ENCODE peak calls at places on chromosomes 2 and 18, in five cellular contexts. S is MM.1S, R is GM23338, V is GM23248, E is mesendoderm. B is an unnamed sample. For H3K36me3 and H3K27me3, the result is how much of the 10 kb centered on the place peaks cover.

GRCh38 chr2:231800493-231801091 is 14.3 kb downstream of the COPS7B start:
- DNase-seq in V (peak), E (peak), S (peak), R (peak), B (no peak)

GRCh38 chr2:86790828-86791561 is at the start of gene CD8A:
- DNase-seq in V (peak), R (peak), E (peak), S (no peak), B (no peak)

GRCh38 chr2:3195865-3196504 is 181.6 kb downstream of the EIPR1 start:
- DNase-seq in S (no peak), R (no peak), V (no peak), E (no peak), B (no peak)

GRCh38 chr2:55153564-55154315 is 78.4 kb downstream of the CLHC1 start:
- DNase-seq in S (no peak), R (no peak), V (no peak), E (no peak), B (no peak)

GRCh38 chr2:216362730-216363129 is 9.6 kb downstream of the MARCHF4 start:
- DNase-seq in E (no peak), V (peak), R (no peak), S (no peak), B (no peak)

GRCh38 chr2:31996571-31997150 is 14.1 kb downstream of the MEMO1 start:
- DNase-seq in E (no peak), R (no peak), V (no peak), S (no peak), B (no peak)

GRCh38 chr2:103959174-103960125 is 894.5 kb upstream of the POU3F3 start:
- DNase-seq in E (peak), R (peak), V (peak), S (no peak), B (no peak)

GRCh38 chr2:69163109-69163508 is 150.1 kb downstream of the ANTXR1 start:
- DNase-seq in E (peak), R (no peak), S (no peak), V (peak), B (peak)

GRCh38 chr2:221153226-221153625 is 418.9 kb downstream of the EPHA4 start:
- DNase-seq in R (no peak), V (no peak), S (no peak), E (no peak), B (no peak)

GRCh38 chr2:199085201-199085750 is 372.5 kb downstream of the SATB2 start:
- DNase-seq in E (no peak), S (no peak), V (peak), R (no peak), B (no peak)

DNA sequence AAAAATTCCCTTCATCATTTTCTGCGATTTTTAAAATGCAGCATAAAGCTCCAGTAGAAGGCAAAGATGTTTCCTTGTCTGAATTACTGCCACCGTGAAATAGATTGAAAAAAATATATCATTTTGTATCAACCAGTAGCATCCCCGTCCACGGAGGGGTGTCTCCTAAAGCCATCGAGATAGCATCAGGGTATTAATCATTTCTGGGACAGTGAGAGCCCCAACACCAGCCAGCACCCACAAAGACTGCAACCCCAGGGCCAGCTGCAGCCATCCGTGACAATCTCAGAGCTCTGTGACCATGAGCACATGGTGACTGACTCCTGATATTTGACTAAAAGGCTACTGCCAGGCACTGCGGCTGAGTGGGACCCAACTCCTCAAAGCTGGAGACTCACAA is 64.1 kb upstream of the SIX3 start:
- DNase-seq in E (no peak), V (no peak), R (no peak), S (no peak), B (no peak)
- H3K36me3 ChIP-seq in E (under half), V (under half), R (under half), S (under half), B (under half)

DNA sequence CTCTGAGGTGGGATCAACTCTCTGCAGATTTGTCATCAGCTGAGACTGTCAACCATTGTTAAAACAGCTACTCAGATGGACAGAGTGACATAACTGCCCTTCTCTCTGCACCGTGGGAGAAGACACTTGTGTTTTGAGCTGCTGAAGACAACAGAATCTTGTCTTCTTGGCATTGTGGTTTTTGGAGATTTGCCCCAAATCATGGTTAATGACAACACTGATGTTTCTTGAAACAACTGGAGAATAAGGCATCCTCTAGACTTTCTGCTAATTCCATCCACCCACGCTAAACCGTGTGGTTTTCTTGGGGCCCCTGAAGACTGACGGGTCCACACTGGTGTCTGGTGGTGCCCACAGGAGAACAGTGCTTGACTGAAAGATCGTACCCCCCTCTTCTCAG is 39.5 kb downstream of the SH3BP4 start:
- DNase-seq in E (no peak), V (peak), S (no peak), R (no peak), B (no peak)
- H3K27ac ChIP-seq in E (no peak), V (no peak), S (no peak), R (no peak), B (no peak)

GRCh38 chr2:136286423-136286822 is 168.5 kb upstream of the CXCR4 start:
- DNase-seq in S (no peak), E (no peak), V (no peak), R (no peak), B (no peak)

GRCh38 chr2:136282238-136282775 is 164.4 kb upstream of the CXCR4 start:
- DNase-seq in V (no peak), E (no peak), S (no peak), R (no peak), B (no peak)

GRCh38 chr2:136284226-136285119 is 166.5 kb upstream of the CXCR4 start:
- DNase-seq in V (no peak), E (no peak), R (no peak), S (peak), B (no peak)

GRCh38 chr2:136281281-136282117 is 163.6 kb upstream of the CXCR4 start:
- DNase-seq in R (no peak), S (no peak), E (peak), V (no peak), B (no peak)
- H3K27me3 ChIP-seq in R (under half), S (under half), E (under half), V (under half), B (under half)

DNA sequence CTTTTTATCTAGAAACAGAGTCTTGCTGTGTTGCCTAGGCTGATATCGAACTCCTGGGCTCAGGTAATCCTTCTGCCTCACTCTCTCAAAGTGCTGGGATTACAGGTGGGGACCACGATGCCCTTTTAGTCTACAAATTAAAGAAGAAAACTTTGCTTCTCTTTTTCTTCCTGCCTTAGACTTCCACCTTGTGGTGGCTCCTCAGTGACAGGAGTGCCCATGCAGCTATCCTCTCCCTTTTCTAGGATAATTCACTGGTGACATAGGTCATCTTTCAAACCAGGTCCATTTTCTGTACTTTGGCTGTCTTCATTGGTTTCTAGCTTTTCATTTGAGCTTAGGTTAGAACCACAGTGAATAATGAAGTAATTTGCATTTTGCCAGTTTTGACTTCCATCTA is 13.6 kb downstream of the DCAF17 start:
- DNase-seq in V (no peak), R (peak), S (no peak), E (peak), B (no peak)
- H3K36me3 ChIP-seq in V (under half), R (under half), S (under half), E (under half), B (under half)

GRCh38 chr2:156098506-156098905 is 234.0 kb downstream of the NR4A2 start:
- DNase-seq in V (no peak), R (no peak), S (no peak), E (no peak), B (no peak)
- H3K27ac ChIP-seq in V (no peak), R (no peak), S (no peak), E (no peak), B (no peak)

GRCh38 chr2:25559148-25559547 is 114.2 kb downstream of the DTNB start:
- DNase-seq in S (no peak), E (no peak), R (no peak), V (no peak), B (no peak)
- H3K27me3 ChIP-seq in S (under half), E (under half), R (under half), V (under half), B (under half)

GRCh38 chr2:237556773-237557632 is 9.4 kb upstream of the PRLH start:
- DNase-seq in E (no peak), R (no peak), S (peak), V (no peak), B (no peak)

GRCh38 chr2:237552911-237553310 is 13.5 kb upstream of the PRLH start:
- DNase-seq in R (no peak), E (no peak), V (no peak), S (no peak), B (peak)

GRCh38 chr2:237553959-237554358 is 12.4 kb upstream of the PRLH start:
- DNase-seq in S (no peak), R (no peak), E (no peak), V (no peak), B (no peak)

GRCh38 chr2:237557633-237558015 is 8.8 kb upstream of the PRLH start:
- DNase-seq in V (no peak), E (no peak), S (no peak), R (no peak), B (peak)

GRCh38 chr2:237555560-237555959 is 10.8 kb upstream of the PRLH start:
- DNase-seq in R (no peak), E (no peak), S (no peak), V (no peak), B (no peak)
- H3K36me3 ChIP-seq in R (under half), E (under half), S (under half), V (under half), B (under half)

GRCh38 chr18:68666316-68666715 is 48.6 kb downstream of the TMX3 start:
- DNase-seq in S (no peak), R (no peak), V (peak), E (no peak), B (no peak)

GRCh38 chr18:68665623-68666022 is 49.3 kb downstream of the TMX3 start:
- DNase-seq in V (no peak), R (no peak), E (no peak), S (no peak), B (no peak)

GRCh38 chr18:68662779-68663178 is 52.1 kb downstream of the TMX3 start:
- DNase-seq in V (peak), E (peak), S (no peak), R (peak), B (no peak)

DNA sequence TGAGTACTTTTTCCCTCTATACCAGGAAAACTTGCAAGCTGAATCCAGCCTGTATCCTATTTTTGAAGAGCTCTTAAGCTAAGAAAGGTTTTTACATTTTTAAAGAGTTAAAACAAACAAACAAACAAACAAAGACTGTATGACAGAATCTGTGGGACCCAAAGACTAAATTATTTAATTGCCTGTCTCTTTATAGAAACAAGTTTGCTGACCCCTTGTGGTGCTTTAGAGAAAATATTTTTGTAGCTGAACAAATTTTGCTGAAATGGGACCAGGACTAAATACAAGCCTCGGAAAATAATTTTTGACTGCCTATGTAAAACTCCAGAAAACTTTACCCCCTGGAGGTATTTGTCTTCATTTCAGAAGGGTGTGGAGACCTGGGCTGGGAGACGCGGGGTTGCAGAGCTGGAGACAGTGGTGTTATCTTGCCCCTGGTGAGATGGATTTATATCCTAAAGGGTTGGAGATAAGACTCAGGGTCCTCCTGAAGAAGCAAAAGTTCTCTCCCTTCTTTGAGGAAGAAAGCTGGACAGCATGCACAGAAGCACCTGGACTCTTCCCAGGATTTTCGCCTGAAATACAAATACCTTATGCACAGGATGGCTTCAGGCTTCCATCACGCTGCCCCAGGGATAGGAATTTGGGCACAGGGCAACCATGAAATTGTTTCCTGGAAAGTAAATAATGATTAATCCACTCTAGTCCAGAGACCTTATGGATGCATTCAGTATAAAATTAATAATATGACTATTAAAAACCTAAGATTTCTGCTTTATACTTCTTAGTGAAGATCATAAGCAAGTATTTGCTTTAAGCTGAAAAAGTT is 54.3 kb downstream of the TMX3 start:
- DNase-seq in V (peak), S (peak), R (peak), E (peak), B (no peak)
- H3K27ac ChIP-seq in V (no peak), S (no peak), R (no peak), E (no peak), B (no peak)

B was measured in aorta.